ENCODE peak calls at places on chromosomes 16 and 17, in six cellular contexts. Y is A549, N is endothelial cell of umbilical vein, U is GM12878, D is HepG2, Z is K562. M is an unnamed sample.

GRCh38 chr16:20879175-20880053 is 20.7 kb downstream of the DCUN1D3 start:
- DNase-seq in Y (peak), U (peak), N (peak), D (peak), Z (no peak), M (peak)

GRCh38 chr16:2705351-2705750 is 14.7 kb downstream of the PRSS27 start:
- DNase-seq in U (no peak), Y (no peak), N (no peak), D (no peak), Z (no peak), M (no peak)

GRCh38 chr17:2192367-2193028 is 111.1 kb downstream of the SMG6 start:
- DNase-seq in Z (no peak), U (peak), N (peak), D (no peak), Y (peak), M (peak)

GRCh38 chr16:75546293-75546692 is 9.8 kb downstream of the TMEM231 start:
- DNase-seq in Z (no peak), U (no peak), D (no peak), Y (no peak), N (no peak), M (no peak)

GRCh38 chr17:42691021-42691545 is 8.8 kb downstream of the CNTNAP1 start:
- DNase-seq in U (no peak), D (no peak), Y (no peak), N (no peak), Z (peak), M (no peak)

GRCh38 chr17:73304438-73304837 is 7.4 kb downstream of the CDC42EP4 start:
- DNase-seq in Z (no peak), N (no peak), Y (no peak), U (no peak), D (no peak), M (no peak)

GRCh38 chr17:1582374-1582773 is 19.8 kb upstream of the PITPNA start:
- DNase-seq in N (no peak), Y (no peak), U (no peak), Z (no peak), D (no peak), M (no peak)

GRCh38 chr16:64534180-64534780 is 587.6 kb downstream of the CDH11 start:
- DNase-seq in D (no peak), N (no peak), Z (no peak), Y (no peak), U (no peak), M (no peak)

GRCh38 chr17:27755706-27756466 is 44.4 kb downstream of the NOS2 start:
- DNase-seq in U (no peak), Z (no peak), N (no peak), D (no peak), Y (no peak), M (no peak)

GRCh38 chr17:11294826-11295225 is 53.8 kb downstream of the SHISA6 start:
- DNase-seq in D (no peak), Y (no peak), U (no peak), Z (no peak), N (no peak), M (no peak)

GRCh38 chr16:55324491-55325447 is 766 bp downstream of the IRX6 start:
- DNase-seq in D (no peak), Z (no peak), U (no peak), Y (peak), N (no peak), M (no peak)

GRCh38 chr17:75646626-75646968 is 13.4 kb downstream of the SMIM5 start:
- DNase-seq in N (no peak), D (no peak), U (no peak), Y (no peak), Z (no peak), M (no peak)

GRCh38 chr17:75645889-75646625 is 12.8 kb downstream of the SMIM5 start:
- DNase-seq in D (peak), N (peak), U (peak), Z (no peak), Y (peak), M (no peak)

GRCh38 chr17:75643033-75644017 is 10.1 kb downstream of the SMIM5 start:
- DNase-seq in D (no peak), Y (no peak), U (no peak), Z (no peak), N (no peak), M (no peak)

GRCh38 chr17:75647061-75647460 is 13.8 kb downstream of the SMIM5 start:
- DNase-seq in D (no peak), Y (no peak), Z (no peak), N (no peak), U (no peak), M (no peak)

DNA sequence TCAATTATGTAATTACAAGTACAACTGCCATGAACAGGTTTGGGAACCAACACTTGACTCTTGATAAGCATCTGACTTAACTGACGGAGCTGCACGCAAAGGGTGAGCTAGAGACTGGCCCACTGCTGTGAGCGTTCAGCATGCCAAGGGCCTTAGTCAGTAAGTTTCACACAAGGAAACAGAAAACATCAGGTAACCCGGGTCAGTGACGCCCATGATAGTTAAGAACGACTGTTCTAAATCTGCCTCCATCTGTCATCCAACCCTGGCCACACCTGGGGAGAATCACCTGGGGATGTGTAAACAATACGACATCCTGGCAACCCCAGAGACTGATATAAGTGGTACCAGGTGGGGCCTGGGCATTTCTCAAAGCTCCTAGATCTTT is 12.3 kb downstream of the SMIM5 start:
- DNase-seq in N (peak), Y (peak), U (no peak), D (no peak), Z (no peak), M (no peak)
- TF ChIP-seq MYC in N (no peak), Y (no peak), U (no peak), D (no peak), Z (no peak), M (no peak)

DNA sequence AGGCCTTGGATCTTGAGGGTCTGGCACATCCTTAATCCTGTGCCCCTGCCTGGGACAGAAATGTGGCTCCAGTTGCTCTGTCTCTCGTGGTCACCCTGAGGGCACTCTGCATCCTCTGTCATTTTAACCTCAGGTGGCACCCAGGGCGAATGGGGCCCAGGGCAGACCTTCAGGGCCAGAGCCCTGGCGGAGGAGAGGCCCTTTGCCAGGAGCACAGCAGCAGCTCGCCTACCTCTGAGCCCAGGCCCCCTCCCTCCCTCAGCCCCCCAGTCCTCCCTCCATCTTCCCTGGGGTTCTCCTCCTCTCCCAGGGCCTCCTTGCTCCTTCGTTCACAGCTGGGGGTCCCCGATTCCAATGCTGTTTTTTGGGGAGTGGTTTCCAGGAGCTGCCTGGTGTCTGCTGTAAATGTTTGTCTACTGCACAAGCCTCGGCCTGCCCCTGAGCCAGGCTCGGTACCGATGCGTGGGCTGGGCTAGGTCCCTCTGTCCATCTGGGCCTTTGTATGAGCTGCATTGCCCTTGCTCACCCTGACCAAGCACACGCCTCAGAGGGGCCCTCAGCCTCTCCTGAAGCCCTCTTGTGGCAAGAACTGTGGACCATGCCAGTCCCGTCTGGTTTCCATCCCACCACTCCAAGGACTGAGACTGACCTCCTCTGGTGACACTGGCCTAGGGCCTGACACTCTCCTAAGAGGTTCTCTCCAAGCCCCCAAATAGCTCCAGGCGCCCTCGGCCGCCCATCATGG is 4.0 kb upstream of the ADGRG3 start:
- DNase-seq in Z (no peak), U (no peak), D (peak), Y (no peak), N (no peak), M (no peak)
- TF ChIP-seq CTCF in Z (peak), U (no peak), D (peak), Y (no peak), N (no peak), M (peak)

DNA sequence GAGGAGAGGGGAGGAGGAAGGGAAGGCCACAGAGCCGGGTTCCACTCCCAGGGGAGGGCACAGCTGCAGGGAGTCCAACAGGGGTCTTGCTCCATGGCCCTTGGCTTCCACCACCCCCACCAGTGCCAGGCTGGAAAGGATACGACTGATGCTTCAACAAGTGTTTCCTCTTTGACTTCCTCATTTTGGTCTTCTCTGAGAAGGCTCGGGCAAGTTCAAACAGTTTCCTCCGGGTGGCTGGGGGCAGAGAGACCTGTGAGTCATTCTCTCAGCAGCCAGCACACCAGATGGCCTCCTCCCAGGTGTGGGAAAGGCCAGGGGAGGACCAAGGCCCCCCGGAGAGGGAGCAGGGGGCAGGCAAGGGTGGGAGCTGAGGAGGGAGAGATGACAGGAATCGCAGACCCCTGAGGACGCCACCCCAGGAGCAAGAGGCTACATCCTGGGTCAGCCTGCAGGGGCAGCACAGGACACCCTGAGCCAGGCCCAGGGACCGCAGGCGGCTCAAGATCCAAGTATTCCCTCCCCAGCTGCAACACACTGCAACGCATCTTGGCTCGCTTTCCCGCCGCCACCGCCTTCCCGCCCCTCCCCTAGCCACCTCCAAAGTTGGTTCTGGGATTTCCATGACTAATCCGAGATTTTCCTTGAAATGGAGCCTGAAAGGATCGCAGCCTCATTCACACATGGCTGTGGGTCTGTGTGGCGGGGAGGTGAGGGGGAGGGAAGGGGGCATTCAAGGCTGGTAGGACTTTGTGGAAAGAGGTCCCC is 18.3 kb upstream of the MRPS23 start:
- DNase-seq in N (peak), D (peak), U (peak), Z (peak), Y (peak), M (peak)
- TF ChIP-seq MYC in N (no peak), D (no peak), U (no peak), Z (no peak), Y (peak), M (peak)

GRCh38 chr16:6165330-6165984 is 1067.9 kb upstream of the EEF2KMT start:
- DNase-seq in U (no peak), N (no peak), Z (no peak), Y (peak), D (no peak), M (peak)
- TF ChIP-seq CTCF in U (no peak), N (no peak), Z (no peak), Y (no peak), D (no peak), M (no peak)

GRCh38 chr16:1090620-1091587 is 5.1 kb downstream of the C1QTNF8 start:
- DNase-seq in N (no peak), U (no peak), D (peak), Y (no peak), Z (peak), M (no peak)

GRCh38 chr16:1089822-1090619 is 6.0 kb downstream of the C1QTNF8 start:
- DNase-seq in Y (peak), Z (peak), D (peak), U (no peak), N (no peak), M (no peak)

GRCh38 chr16:1091992-1092552 is 4.0 kb downstream of the C1QTNF8 start:
- DNase-seq in U (no peak), D (no peak), Z (no peak), Y (no peak), N (no peak), M (no peak)

GRCh38 chr16:1088295-1089170 is 7.5 kb downstream of the C1QTNF8 start:
- DNase-seq in D (peak), U (no peak), Y (no peak), Z (no peak), N (no peak), M (no peak)

GRCh38 chr16:1089439-1089821 is 6.6 kb downstream of the C1QTNF8 start:
- DNase-seq in Y (no peak), D (no peak), N (no peak), U (no peak), Z (no peak), M (no peak)
- TF ChIP-seq MYC in Y (no peak), D (no peak), N (no peak), U (no peak), Z (no peak), M (no peak)

GRCh38 chr16:80611930-80612327 is 71.1 kb downstream of the DYNLRB2 start:
- DNase-seq in U (no peak), Z (peak), N (no peak), Y (no peak), D (no peak), M (no peak)

GRCh38 chr16:80612461-80613017 is 71.7 kb downstream of the DYNLRB2 start:
- DNase-seq in Z (no peak), N (no peak), Y (no peak), D (no peak), U (no peak), M (no peak)

GRCh38 chr16:80616362-80616761 is 75.6 kb downstream of the DYNLRB2 start:
- DNase-seq in Y (no peak), Z (no peak), N (no peak), U (no peak), D (no peak), M (no peak)

GRCh38 chr16:80615751-80616150 is 75.0 kb downstream of the DYNLRB2 start:
- DNase-seq in Z (no peak), D (no peak), U (no peak), N (no peak), Y (no peak), M (no peak)

GRCh38 chr16:80614908-80615696 is 74.3 kb downstream of the DYNLRB2 start:
- DNase-seq in U (no peak), Y (peak), Z (peak), N (peak), D (no peak), M (no peak)
- TF ChIP-seq CTCF in U (no peak), Y (no peak), Z (no peak), N (peak), D (no peak), M (no peak)

M was measured in NB4.